ENCODE peak calls at places on chromosomes 3 and 15, in seven cellular contexts. P is OCI-M1; H is stimulated activated naive CD8-positive, alpha-beta T cell treated with anti-CD3 and anti-CD28 coated beads, Interleukin-15, Interleukin-2, amounts not matched to agents 100 U/mL and 50 U/mL, for 24 hours; K is OCI-LY7; V is SIG-M5; Z is KBM-7; R is SJSA1. S is an unnamed sample.

GRCh38 chr15:101176625-101177024 is 75.2 kb downstream of the CHSY1 start:
- DNase-seq in Z (no peak), V (no peak), P (no peak), H (no peak), K (no peak), R (peak; percentile 61), S (no peak)

GRCh38 chr3:184503647-184504046 is 57.9 kb upstream of the EPHB3 start:
- DNase-seq in P (no peak), H (no peak), K (no peak), R (no peak), Z (no peak), V (no peak), S (no peak)

GRCh38 chr3:53196575-53197407 is 35.8 kb downstream of the PRKCD start:
- DNase-seq in H (peak; percentile 39), V (peak; percentile 39), K (peak; percentile 93), R (no peak), Z (peak; percentile 95), P (peak; percentile 97), S (peak; percentile 21)

GRCh38 chr3:152307829-152308474 is 39.2 kb downstream of the MBNL1 start:
- DNase-seq in K (no peak), P (no peak), H (no peak), R (peak; percentile 46), Z (no peak), V (no peak), S (no peak)

GRCh38 chr15:68822818-68823217 is 2.1 kb upstream of the ANP32A start:
- DNase-seq in Z (peak; percentile 32), K (no peak), H (no peak), R (no peak), V (no peak), P (peak; percentile 47), S (no peak)

GRCh38 chr3:128993461-128994172 is at the start of gene CFAP92:
- DNase-seq in V (no peak), Z (no peak), K (peak; percentile 88), H (peak; percentile 92), R (no peak), P (peak; percentile 74), S (peak; percentile 95)

GRCh38 chr3:150308481-150308918 is 99.6 kb upstream of the TSC22D2 start:
- DNase-seq in V (no peak), K (no peak), Z (no peak), R (no peak), P (no peak), H (no peak), S (peak; percentile 39)

GRCh38 chr3:58536501-58537411 is at the start of gene ACOX2:
- DNase-seq in V (no peak), H (no peak), K (no peak), R (no peak), Z (no peak), P (no peak), S (peak; percentile 2)

GRCh38 chr15:69342460-69343076 is 43.9 kb downstream of the PAQR5 start:
- DNase-seq in V (no peak), K (no peak), Z (no peak), P (no peak), H (no peak), R (no peak), S (no peak)

GRCh38 chr3:49278548-49278947 is 1.5 kb upstream of the C3orf62 start:
- DNase-seq in Z (no peak), H (no peak), V (no peak), K (no peak), R (no peak), P (peak; percentile 34), S (no peak)

GRCh38 chr3:162390891-162391290 is 894.3 kb downstream of the OTOL1 start:
- DNase-seq in H (no peak), Z (no peak), V (no peak), P (no peak), R (peak; percentile 2), K (no peak), S (no peak)

GRCh38 chr15:76787273-76787672 is 117.9 kb downstream of the SCAPER start:
- DNase-seq in R (no peak), K (no peak), Z (no peak), V (no peak), H (no peak), P (no peak), S (no peak)

GRCh38 chr3:195270350-195271115 is 426 bp downstream of the XXYLT1 start:
- DNase-seq in K (peak; percentile 84), Z (peak; percentile 75), H (peak; percentile 72), R (peak; percentile 93), P (peak; percentile 85), V (no peak), S (peak; percentile 81)

GRCh38 chr15:31476866-31477265 is 150.2 kb downstream of the KLF13 start:
- DNase-seq in K (no peak), V (no peak), R (no peak), H (no peak), P (no peak), Z (no peak), S (no peak)

GRCh38 chr3:115341208-115341607 is 194.1 kb upstream of the ZBTB20 start:
- DNase-seq in H (no peak), V (no peak), R (peak; percentile 36), Z (no peak), K (no peak), P (peak; percentile 65), S (no peak)

GRCh38 chr15:93986400-93986984 is 244.9 kb upstream of the MCTP2 start:
- DNase-seq in P (no peak), K (no peak), Z (no peak), V (no peak), H (no peak), R (no peak), S (no peak)

GRCh38 chr3:56347219-56347871 is 120.9 kb downstream of the ERC2 start:
- DNase-seq in P (peak; percentile 51), K (peak; percentile 32), Z (peak; percentile 54), R (no peak), V (no peak), H (peak; percentile 51), S (peak; percentile 47)

GRCh38 chr3:11907667-11908660 is 61.3 kb upstream of the TAMM41 start:
- DNase-seq in P (no peak), H (no peak), K (no peak), Z (no peak), R (no peak), V (no peak), S (no peak)

GRCh38 chr3:138241061-138241460 is 54.0 kb downstream of the ARMC8 start:
- DNase-seq in Z (no peak), R (no peak), K (no peak), H (no peak), V (no peak), P (no peak), S (no peak)

GRCh38 chr3:80769683-80770082 is 991.8 kb downstream of the GBE1 start:
- DNase-seq in H (no peak), V (no peak), P (no peak), Z (no peak), R (no peak), K (no peak), S (no peak)

GRCh38 chr3:195302436-195302835 is 31.5 kb upstream of the XXYLT1 start:
- DNase-seq in V (no peak), P (no peak), H (no peak), Z (no peak), R (peak; percentile 37), K (no peak), S (no peak)

GRCh38 chr3:141384157-141384556 is 15.9 kb downstream of the ZBTB38 start:
- DNase-seq in R (no peak), K (no peak), P (no peak), V (no peak), Z (no peak), H (no peak), S (no peak)

GRCh38 chr15:41284425-41285177 is 47.8 kb downstream of the OIP5 start:
- DNase-seq in P (peak; percentile 57), V (no peak), K (peak; percentile 54), H (no peak), Z (peak; percentile 29), R (no peak), S (peak; percentile 47)

GRCh38 chr3:107910713-107911259 is 180.0 kb downstream of the CD47 start:
- DNase-seq in K (no peak), P (no peak), H (peak; percentile 22), V (no peak), Z (no peak), R (no peak), S (no peak)

GRCh38 chr3:104521606-104522336 is 844.9 kb upstream of the ALCAM start:
- DNase-seq in Z (peak; percentile 26), P (no peak), R (no peak), K (peak; percentile 79), V (peak; percentile 55), H (no peak), S (no peak)

GRCh38 chr3:189720746-189721426 is 89.7 kb downstream of the TP63 start:
- DNase-seq in V (no peak), K (no peak), Z (no peak), H (no peak), R (no peak), P (no peak), S (no peak)

GRCh38 chr3:127740136-127740915 is 67.6 kb downstream of the ABTB1 start:
- DNase-seq in V (no peak), R (peak; percentile 92), H (no peak), K (no peak), P (no peak), Z (no peak), S (no peak)

GRCh38 chr15:100008258-100008657 is 275.0 kb upstream of the LYSMD4 start:
- DNase-seq in V (no peak), R (no peak), K (no peak), Z (no peak), H (no peak), P (no peak), S (no peak)

GRCh38 chr3:16936233-16936632 is 51.5 kb downstream of the PLCL2 start:
- DNase-seq in Z (peak; percentile 76), H (no peak), P (peak; percentile 96), K (no peak), R (peak; percentile 72), V (no peak), S (peak; percentile 78)

S was measured in K562.